ENCODE peak calls at places on chromosomes 11 and 22, in nine cellular contexts. A, B, X, K, R, Z, T, D and I are unnamed samples.

GRCh38 chr11:18312012-18312411 is 9.9 kb downstream of the HPS5 start:
- DNase-seq in A (no peak), B (no peak), X (no peak), K (no peak), R (no peak), Z (no peak), T (no peak), D (peak), I (no peak)

GRCh38 chr11:35622070-35622469 is 3.8 kb downstream of the FJX1 start:
- DNase-seq in A (peak), B (no peak), X (no peak), K (no peak), R (no peak), Z (no peak), T (no peak), D (peak), I (no peak)

GRCh38 chr11:127713226-127713625 is 712.7 kb upstream of the KIRREL3 start:
- DNase-seq in A (no peak), B (no peak), X (no peak), K (no peak), R (no peak), Z (no peak), T (no peak), D (no peak), I (no peak)

GRCh38 chr11:118436639-118437045 is 350 bp downstream of the KMT2A start:
- DNase-seq in A (no peak), B (peak), X (no peak), K (peak), R (peak), Z (no peak), T (no peak), D (peak), I (peak)

GRCh38 chr22:35567794-35568193 is 27.2 kb downstream of the RASD2 start:
- DNase-seq in A (peak), B (no peak), X (no peak), K (no peak), R (no peak), Z (no peak), T (no peak), D (no peak), I (no peak)

GRCh38 chr11:35363246-35364100 is 55.9 kb downstream of the SLC1A2 start:
- DNase-seq in A (no peak), B (peak), X (no peak), K (no peak), R (no peak), Z (no peak), T (no peak), D (no peak), I (no peak)

GRCh38 chr11:117591316-117592039 is 205.5 kb downstream of the DSCAML1 start:
- DNase-seq in A (no peak), B (peak), X (no peak), K (no peak), R (no peak), Z (no peak), T (peak), D (no peak), I (no peak)

GRCh38 chr11:106466441-106467190 is 389.2 kb downstream of the AASDHPPT start:
- DNase-seq in A (peak), B (no peak), X (no peak), K (no peak), R (no peak), Z (no peak), T (no peak), D (peak), I (peak)

GRCh38 chr11:2825886-2826678 is 59.5 kb downstream of the CDKN1C start:
- DNase-seq in A (peak), B (peak), X (no peak), K (peak), R (peak), Z (peak), T (peak), D (peak), I (peak)

DNA sequence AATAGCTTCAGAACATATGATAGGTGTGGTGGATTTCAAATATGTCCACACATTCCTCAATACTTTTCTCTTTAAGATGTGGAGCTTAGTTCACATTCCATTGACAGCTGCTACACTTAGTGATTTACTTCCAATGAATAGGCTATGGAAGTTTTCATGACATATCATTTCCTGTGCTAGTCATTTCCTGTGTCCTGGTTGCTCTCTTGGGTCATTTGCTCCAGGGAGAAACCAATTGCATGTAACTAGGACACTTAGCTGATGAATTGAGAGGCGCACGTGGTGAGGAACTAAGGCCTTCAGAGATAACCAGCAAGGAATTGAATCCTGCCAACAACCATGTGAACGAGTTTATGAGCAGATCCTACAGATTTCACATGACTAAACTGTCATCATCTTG is 120.9 kb downstream of the SLC17A6 start:
- DNase-seq in A (no peak), B (no peak), X (no peak), K (no peak), R (no peak), Z (no peak), T (no peak), D (peak), I (no peak)
- H3K27ac ChIP-seq in A (no peak), B (no peak), X (no peak), K (no peak), R (no peak), Z (no peak), T (peak), D (peak), I (no peak)

GRCh38 chr11:108788565-108789199 is 123.8 kb downstream of the DDX10 start:
- DNase-seq in A (peak), B (no peak), X (no peak), K (no peak), R (no peak), Z (no peak), T (no peak), D (peak), I (peak)
- TF ChIP-seq CTCF in A (peak), B (no peak), X (no peak), K (peak), R (no peak), Z (no peak), T (peak), D (peak), I (peak)

GRCh38 chr11:112221263-112221835 is 4.9 kb upstream of the PTS start:
- DNase-seq in A (no peak), B (no peak), X (peak), K (no peak), R (no peak), Z (no peak), T (no peak), D (no peak), I (no peak)

GRCh38 chr11:112223754-112224532 is 2.3 kb upstream of the PTS start:
- DNase-seq in A (no peak), B (no peak), X (no peak), K (no peak), R (no peak), Z (no peak), T (peak), D (no peak), I (no peak)

GRCh38 chr11:112223125-112223524 is 3.1 kb upstream of the PTS start:
- DNase-seq in A (no peak), B (no peak), X (no peak), K (no peak), R (no peak), Z (no peak), T (no peak), D (no peak), I (no peak)

GRCh38 chr11:112219476-112220232 is 6.6 kb upstream of the PTS start:
- DNase-seq in A (peak), B (no peak), X (no peak), K (no peak), R (no peak), Z (peak), T (peak), D (peak), I (peak)

GRCh38 chr11:112222303-112222702 is 3.9 kb upstream of the PTS start:
- DNase-seq in A (no peak), B (no peak), X (no peak), K (no peak), R (no peak), Z (no peak), T (no peak), D (no peak), I (no peak)
- H3K27ac ChIP-seq in A (no peak), B (peak), X (no peak), K (peak), R (peak), Z (no peak), T (no peak), D (no peak), I (no peak)

GRCh38 chr11:67666676-67667489 is 7.5 kb downstream of the ALDH3B2 start:
- DNase-seq in A (no peak), B (no peak), X (no peak), K (peak), R (no peak), Z (no peak), T (peak), D (no peak), I (no peak)

GRCh38 chr11:67664696-67665536 is 9.5 kb downstream of the ALDH3B2 start:
- DNase-seq in A (no peak), B (no peak), X (no peak), K (peak), R (no peak), Z (no peak), T (no peak), D (no peak), I (no peak)

GRCh38 chr11:67664213-67664585 is 10.2 kb downstream of the ALDH3B2 start:
- DNase-seq in A (no peak), B (no peak), X (no peak), K (peak), R (no peak), Z (no peak), T (no peak), D (no peak), I (no peak)

GRCh38 chr11:67666303-67666645 is 8.1 kb downstream of the ALDH3B2 start:
- DNase-seq in A (no peak), B (no peak), X (no peak), K (no peak), R (no peak), Z (no peak), T (no peak), D (no peak), I (no peak)

DNA sequence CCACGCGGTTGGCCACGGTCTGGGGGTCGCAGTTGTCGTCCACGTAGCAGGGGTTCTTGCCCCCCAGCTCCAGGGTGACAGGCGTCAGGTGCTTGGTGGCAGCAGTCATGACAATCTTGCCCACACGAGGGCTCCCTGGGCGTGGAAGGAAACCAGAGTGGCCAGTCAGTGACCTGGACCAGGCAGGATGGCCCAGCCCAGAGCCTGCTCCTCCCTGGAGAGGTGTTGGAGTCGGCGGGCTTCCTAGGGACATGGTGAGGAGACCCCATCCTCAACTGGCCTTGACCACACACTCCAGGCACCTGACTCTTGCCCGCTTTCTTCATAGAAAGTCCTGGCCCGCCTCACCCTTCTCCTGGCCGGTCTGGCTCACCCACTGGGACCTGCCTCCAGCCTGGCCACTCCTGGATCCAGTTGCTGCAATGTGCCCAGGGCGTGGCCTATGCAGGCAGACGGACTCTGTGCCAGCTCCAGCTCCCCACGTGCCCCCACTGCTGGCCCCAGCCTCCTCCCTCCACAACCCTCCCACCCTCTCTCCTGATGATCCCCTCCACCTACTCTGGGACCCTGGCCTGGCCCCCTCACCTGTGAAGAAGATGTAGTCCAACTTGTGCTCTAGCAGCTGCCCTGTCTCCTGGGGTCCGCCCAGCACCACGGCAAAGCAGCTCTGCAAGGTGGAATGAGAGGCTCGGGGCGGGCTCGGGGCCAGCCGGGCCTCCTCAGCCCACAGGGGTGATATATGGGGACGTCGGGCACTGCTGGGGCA is 8.7 kb downstream of the ALDH3B2 start:
- DNase-seq in A (no peak), B (no peak), X (peak), K (peak), R (no peak), Z (peak), T (peak), D (no peak), I (peak)
- TF ChIP-seq CTCF in A (peak), B (no peak), X (peak), K (peak), R (peak), Z (peak), T (no peak), D (no peak), I (peak)

DNA sequence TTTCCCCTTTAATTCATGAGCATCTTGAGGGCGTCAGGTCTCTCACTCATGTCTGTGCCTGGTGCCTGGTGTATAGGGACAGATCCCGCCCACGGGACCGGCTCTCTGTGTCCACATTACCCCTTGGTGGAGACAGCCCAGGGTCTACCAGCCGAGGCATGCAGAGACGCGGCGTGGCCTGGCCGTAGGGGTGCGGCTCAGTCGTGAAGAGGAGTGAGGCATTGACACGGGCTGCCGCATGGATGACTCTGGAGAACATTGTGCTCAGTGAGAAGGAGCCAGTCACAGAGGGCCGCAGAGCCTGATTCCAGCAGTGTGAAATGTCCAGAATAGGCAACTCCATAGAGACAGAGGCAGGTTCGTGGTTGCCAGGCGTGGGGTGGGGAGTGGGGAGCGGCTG is 209.8 kb downstream of the TBC1D22A start:
- DNase-seq in A (no peak), B (no peak), X (no peak), K (no peak), R (no peak), Z (no peak), T (no peak), D (no peak), I (no peak)
- H3K27ac ChIP-seq in A (no peak), B (no peak), X (no peak), K (peak), R (peak), Z (no peak), T (no peak), D (no peak), I (no peak)

GRCh38 chr22:29195964-29196666 is 9.6 kb upstream of the EMID1 start:
- DNase-seq in A (no peak), B (no peak), X (no peak), K (peak), R (peak), Z (no peak), T (peak), D (no peak), I (no peak)

GRCh38 chr22:29195118-29195963 is 10.4 kb upstream of the EMID1 start:
- DNase-seq in A (no peak), B (no peak), X (no peak), K (peak), R (no peak), Z (no peak), T (peak), D (no peak), I (no peak)

GRCh38 chr22:29197096-29197495 is 8.6 kb upstream of the EMID1 start:
- DNase-seq in A (no peak), B (no peak), X (no peak), K (peak), R (no peak), Z (no peak), T (no peak), D (no peak), I (no peak)

GRCh38 chr22:29190915-29191314 is 14.8 kb upstream of the EMID1 start:
- DNase-seq in A (no peak), B (no peak), X (no peak), K (peak), R (no peak), Z (no peak), T (no peak), D (no peak), I (no peak)

GRCh38 chr22:29194269-29194668 is 11.4 kb upstream of the EMID1 start:
- DNase-seq in A (no peak), B (no peak), X (no peak), K (no peak), R (no peak), Z (no peak), T (no peak), D (no peak), I (no peak)
- TF ChIP-seq CTCF in A (peak), B (no peak), X (no peak), K (no peak), R (no peak), Z (no peak), T (no peak), D (no peak), I (peak)

GRCh38 chr22:50622723-50623327 is 5.1 kb downstream of the ARSA start:
- DNase-seq in A (no peak), B (peak), X (peak), K (no peak), R (no peak), Z (peak), T (peak), D (no peak), I (no peak)
- H3K27ac ChIP-seq in A (no peak), B (peak), X (peak), K (peak), R (peak), Z (peak), T (no peak), D (no peak), I (no peak)